ENCODE peak calls at places on chromosomes 2 and 18, in nine cellular contexts. A is spleen; L is CD8-positive, alpha-beta memory T cell; F is IMR-90; S is naive thymus-derived CD4-positive, alpha-beta T cell; U is HCT116; O is tibial artery; Y is A549; C is OCI-LY7. V is an unnamed sample. For H3K4me1, the result is how much of the 10 kb centered on the place peaks cover.

GRCh38 chr2:9812945-9813311 is 30.3 kb upstream of the TAF1B start:
- DNase-seq in A (no peak), L (no peak), F (no peak), S (no peak), U (no peak), O (no peak), Y (no peak), C (no peak), V (no peak)

GRCh38 chr18:12059334-12060181 is 34.1 kb upstream of the ANKRD62 start:
- DNase-seq in A (no peak), L (no peak), F (no peak), S (no peak), U (peak), O (no peak), Y (no peak), C (peak), V (no peak)

GRCh38 chr18:12811191-12811950 is 72.7 kb downstream of the PTPN2 start:
- DNase-seq in A (no peak), L (no peak), F (peak), S (no peak), U (peak), O (no peak), Y (no peak), C (no peak), V (no peak)

GRCh38 chr2:170088776-170089175 is 89.2 kb upstream of the MYO3B start:
- DNase-seq in A (no peak), L (no peak), F (peak), S (no peak), U (no peak), O (no peak), Y (no peak), C (no peak), V (no peak)

GRCh38 chr18:78819926-78820834 is 159.4 kb upstream of the SALL3 start:
- DNase-seq in A (peak), L (no peak), F (no peak), S (no peak), U (no peak), O (no peak), Y (no peak), C (no peak), V (no peak)

GRCh38 chr2:144524190-144524957 is 4.5 kb upstream of the ZEB2 start:
- DNase-seq in A (peak), L (no peak), F (no peak), S (peak), U (no peak), O (peak), Y (no peak), C (peak), V (no peak)

GRCh38 chr18:37381554-37381953 is 184.0 kb downstream of the CELF4 start:
- DNase-seq in A (no peak), L (no peak), F (no peak), S (no peak), U (no peak), O (no peak), Y (no peak), C (no peak), V (no peak)

GRCh38 chr2:156329922-156330726 is 2.4 kb downstream of the NR4A2 start:
- DNase-seq in A (no peak), L (peak), F (no peak), S (no peak), U (no peak), O (no peak), Y (no peak), C (no peak), V (no peak)

GRCh38 chr2:202278944-202279343 is 13.4 kb downstream of the NOP58 start:
- DNase-seq in A (no peak), L (no peak), F (peak), S (no peak), U (no peak), O (no peak), Y (peak), C (peak), V (no peak)

GRCh38 chr2:99775585-99775984 is 285.8 kb upstream of the REV1 start:
- DNase-seq in A (no peak), L (no peak), F (peak), S (no peak), U (no peak), O (no peak), Y (no peak), C (no peak), V (no peak)

GRCh38 chr18:37470986-37471385 is 94.6 kb downstream of the CELF4 start:
- DNase-seq in A (no peak), L (no peak), F (no peak), S (no peak), U (no peak), O (no peak), Y (no peak), C (no peak), V (no peak)

GRCh38 chr2:112136081-112136480 is 2.1 kb upstream of the FBLN7 start:
- DNase-seq in A (no peak), L (no peak), F (no peak), S (no peak), U (no peak), O (no peak), Y (no peak), C (no peak), V (no peak)

GRCh38 chr2:31384351-31384750 is 30.2 kb downstream of the XDH start:
- DNase-seq in A (no peak), L (no peak), F (peak), S (no peak), U (peak), O (no peak), Y (peak), C (no peak), V (no peak)

GRCh38 chr2:55169915-55170314 is 62.2 kb downstream of the CLHC1 start:
- DNase-seq in A (no peak), L (no peak), F (no peak), S (no peak), U (no peak), O (no peak), Y (no peak), C (no peak), V (no peak)

GRCh38 chr2:55167630-55167967 is 64.5 kb downstream of the CLHC1 start:
- DNase-seq in A (no peak), L (no peak), F (no peak), S (no peak), U (no peak), O (no peak), Y (no peak), C (no peak), V (no peak)

GRCh38 chr2:55168221-55169154 is 63.6 kb downstream of the CLHC1 start:
- DNase-seq in A (no peak), L (peak), F (peak), S (no peak), U (peak), O (peak), Y (peak), C (peak), V (peak)

GRCh38 chr2:55165567-55165966 is 66.5 kb downstream of the CLHC1 start:
- DNase-seq in A (no peak), L (no peak), F (peak), S (no peak), U (no peak), O (no peak), Y (no peak), C (no peak), V (no peak)

DNA sequence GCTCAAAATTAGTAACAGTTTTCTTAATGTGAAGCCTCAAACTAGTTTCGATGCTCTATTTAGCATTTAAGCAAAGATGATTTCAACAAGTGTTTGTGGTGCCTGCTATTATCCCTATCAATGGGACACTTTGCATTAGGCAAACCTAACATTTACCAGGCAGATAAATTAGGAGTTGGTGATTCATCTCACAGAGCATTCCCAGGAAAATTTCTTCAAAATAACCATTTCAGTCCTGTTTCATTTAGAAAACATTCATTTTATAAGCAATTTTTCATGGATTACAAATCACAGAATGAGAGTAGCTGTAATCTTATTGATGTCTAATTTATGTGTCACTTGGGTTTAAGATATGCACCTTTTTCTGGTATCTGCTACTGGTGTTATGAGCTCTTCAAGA is 62.7 kb downstream of the CLHC1 start:
- DNase-seq in A (no peak), L (no peak), F (peak), S (no peak), U (no peak), O (no peak), Y (no peak), C (no peak), V (no peak)
- H3K27ac ChIP-seq in A (no peak), L (no peak), F (no peak), S (no peak), U (no peak), O (peak), Y (no peak), C (no peak), V (no peak)

DNA sequence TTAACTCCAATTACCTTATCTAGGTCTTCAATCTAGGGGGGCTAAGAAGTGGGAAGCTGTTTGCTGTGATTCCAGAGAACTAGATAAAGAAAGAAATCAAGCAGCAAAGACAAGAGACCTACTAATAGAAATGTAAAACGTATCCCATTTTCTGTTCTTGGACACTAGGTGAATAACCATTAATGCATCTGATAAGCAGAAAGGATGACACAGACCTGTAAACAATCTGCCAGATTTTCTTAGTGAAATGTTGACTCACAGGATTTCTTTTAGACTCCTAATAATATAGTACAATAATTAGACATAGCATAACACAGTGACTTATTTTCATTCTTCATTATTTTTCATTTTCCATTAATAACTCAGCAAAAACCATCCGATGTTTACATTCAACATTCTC is 1.3 kb downstream of the WDR35 start:
- DNase-seq in A (no peak), L (no peak), F (peak), S (no peak), U (no peak), O (no peak), Y (no peak), C (no peak), V (no peak)
- H3K4me3 ChIP-seq in A (no peak), L (no peak), F (no peak), S (no peak), U (peak), O (no peak), Y (peak), C (no peak), V (no peak)

GRCh38 chr2:54604771-54605350 is 118.6 kb upstream of the EML6 start:
- DNase-seq in A (no peak), L (no peak), F (no peak), S (no peak), U (no peak), O (no peak), Y (no peak), C (no peak), V (no peak)
- H3K4me1 ChIP-seq in A (half or more), L (half or more), F (under half), S (half or more), U (under half), O (under half), Y (half or more), C (under half), V (half or more)

GRCh38 chr18:25189391-25190185 is 162.4 kb downstream of the ZNF521 start:
- DNase-seq in A (no peak), L (no peak), F (no peak), S (no peak), U (no peak), O (no peak), Y (no peak), C (no peak), V (no peak)
- H3K27ac ChIP-seq in A (no peak), L (no peak), F (no peak), S (no peak), U (no peak), O (no peak), Y (no peak), C (no peak), V (no peak)

DNA sequence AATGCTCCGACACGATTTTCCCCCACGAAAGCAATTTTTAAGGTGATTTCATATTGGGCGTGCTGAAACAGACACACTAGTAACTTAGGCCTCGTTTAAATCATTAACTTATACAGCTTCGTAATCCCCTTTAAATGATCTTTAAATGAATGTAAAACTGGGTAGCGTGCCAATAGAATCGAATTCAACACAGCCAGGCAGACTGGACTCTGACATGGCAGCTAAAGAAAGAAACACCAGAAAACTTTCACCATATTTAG is 2.4 kb upstream of the ID2 start:
- DNase-seq in A (no peak), L (no peak), F (no peak), S (no peak), U (no peak), O (no peak), Y (no peak), C (no peak), V (no peak)
- H3K4me3 ChIP-seq in A (peak), L (peak), F (peak), S (peak), U (peak), O (peak), Y (peak), C (peak), V (peak)

V was measured in CD4-positive, alpha-beta memory T cell.